ENCODE peak calls at places on chromosomes 2 and 18, in nine cellular contexts. U is activated CD4-positive, alpha-beta T cell treated with anti-CD3 and anti-CD28 coated beads, Interleukin-2, amount 50 U/mL, for 48 hours; M is uterus; L is NCI-H2081; P is naive B cell; O is kidney epithelial cell; E is posterior cingulate gyrus; W is ureter; A is brain microvascular endothelial cell. J is an unnamed sample.

GRCh38 chr2:239244625-239245024 is 156.2 kb downstream of the HDAC4 start:
- DNase-seq in A (no peak), M (no peak), L (no peak), P (no peak), U (no peak), E (no peak), O (no peak), W (no peak), J (no peak)

GRCh38 chr18:22285299-22286140 is 116.1 kb downstream of the GATA6 start:
- DNase-seq in U (no peak), P (no peak), A (no peak), M (no peak), E (no peak), W (no peak), O (no peak), L (no peak), J (no peak)

GRCh38 chr2:113167115-113167932 is 6.4 kb upstream of the PSD4 start:
- DNase-seq in L (no peak), E (no peak), M (no peak), A (no peak), P (no peak), U (peak), O (no peak), W (no peak), J (peak)

GRCh38 chr2:234701841-234702240 is 205.0 kb upstream of the ARL4C start:
- DNase-seq in A (no peak), M (no peak), O (no peak), L (no peak), P (no peak), E (no peak), U (no peak), W (no peak), J (no peak)

GRCh38 chr2:222592176-222592575 is 63.7 kb downstream of the FARSB start:
- DNase-seq in M (no peak), A (no peak), O (no peak), L (no peak), E (no peak), W (no peak), P (no peak), U (no peak), J (no peak)

GRCh38 chr18:42574871-42575270 is 540.6 kb downstream of the RIT2 start:
- DNase-seq in L (peak), E (no peak), O (no peak), U (no peak), P (no peak), M (no peak), A (no peak), W (no peak), J (no peak)

GRCh38 chr2:197264332-197264731 is 46.2 kb downstream of the ANKRD44 start:
- DNase-seq in U (no peak), E (no peak), W (no peak), M (no peak), P (no peak), L (no peak), A (no peak), O (no peak), J (no peak)

GRCh38 chr2:197037863-197038398 is 111.4 kb upstream of the PGAP1 start:
- DNase-seq in O (no peak), A (no peak), E (no peak), L (no peak), U (no peak), M (no peak), W (no peak), P (no peak), J (no peak)

GRCh38 chr18:68742206-68742605 is 27.3 kb upstream of the TMX3 start:
- DNase-seq in O (no peak), P (no peak), W (no peak), L (no peak), A (no peak), M (no peak), U (no peak), E (no peak), J (no peak)

GRCh38 chr2:54599914-54600313 is 123.5 kb upstream of the EML6 start:
- DNase-seq in W (peak), M (peak), O (no peak), L (no peak), P (no peak), A (no peak), E (no peak), U (no peak), J (peak)

GRCh38 chr2:170157025-170157684 is 20.8 kb upstream of the MYO3B start:
- DNase-seq in O (peak), L (no peak), E (no peak), A (peak), P (no peak), U (no peak), W (no peak), M (no peak), J (no peak)

GRCh38 chr18:62506495-62507143 is 16.2 kb upstream of the ZCCHC2 start:
- DNase-seq in M (no peak), L (no peak), O (no peak), U (no peak), W (no peak), A (no peak), P (no peak), E (no peak), J (no peak)

GRCh38 chr2:168622559-168622958 is 166.5 kb downstream of the CERS6 start:
- DNase-seq in M (no peak), A (no peak), U (no peak), O (peak), P (no peak), E (no peak), L (no peak), W (no peak), J (no peak)

GRCh38 chr18:78630981-78631510 is 348.6 kb upstream of the SALL3 start:
- DNase-seq in P (no peak), U (no peak), L (no peak), E (no peak), M (no peak), O (no peak), A (no peak), W (no peak), J (no peak)

GRCh38 chr18:23283933-23284430 is 148.7 kb downstream of the CABLES1 start:
- DNase-seq in P (no peak), U (peak), M (no peak), E (no peak), O (peak), W (no peak), L (no peak), A (peak), J (no peak)

GRCh38 chr2:121096611-121097010 is 188.4 kb downstream of the TFCP2L1 start:
- DNase-seq in L (no peak), U (no peak), O (no peak), W (no peak), P (no peak), E (no peak), A (no peak), M (no peak), J (no peak)

GRCh38 chr18:48819781-48820482 is 130.8 kb downstream of the SMAD7 start:
- DNase-seq in O (no peak), U (no peak), L (no peak), E (no peak), W (peak), A (no peak), M (peak), P (no peak), J (no peak)

GRCh38 chr18:22241806-22242440 is 72.5 kb downstream of the GATA6 start:
- DNase-seq in U (no peak), W (no peak), E (no peak), O (no peak), A (no peak), M (no peak), P (no peak), L (no peak), J (no peak)

GRCh38 chr18:44036500-44036899 is 644.2 kb upstream of the SETBP1 start:
- DNase-seq in W (no peak), L (no peak), E (peak), U (no peak), O (no peak), M (no peak), P (no peak), A (no peak), J (no peak)

GRCh38 chr2:127665267-127665893 is 9.9 kb downstream of the LIMS2 start:
- DNase-seq in U (no peak), L (no peak), E (no peak), O (no peak), P (no peak), A (no peak), M (no peak), W (no peak), J (no peak)